ENCODE peak calls at places on chromosomes 16 and 17, in seven cellular contexts. H is HCT116, G is heart left ventricle, X is stomach, F is ovary, R is tibial nerve, O is transverse colon. A is an unnamed sample.
A peak's percentile ranks its signal among the peaks of the same experiment; 100 is the strongest.

GRCh38 chr17:7293821-7294613 is 422 bp downstream of the YBX2 start:
- DNase-seq in H (no peak), G (no peak), X (peak; percentile 61), F (no peak), R (no peak), O (peak; percentile 91), A (no peak)

GRCh38 chr17:39634384-39634871 is 2.5 kb upstream of the STARD3 start:
- DNase-seq in H (no peak), G (no peak), X (no peak), F (no peak), R (no peak), O (peak; percentile 16), A (no peak)

GRCh38 chr16:11251525-11252481 is 4.2 kb downstream of the SOCS1 start:
- DNase-seq in H (no peak), G (peak; percentile 54), X (peak; percentile 42), F (peak; percentile 32), R (no peak), O (peak; percentile 41), A (no peak)

GRCh38 chr17:58352018-58352842 is at the start of gene SUPT4H1:
- DNase-seq in H (peak; percentile 94), G (peak; percentile 93), X (peak; percentile 91), F (peak; percentile 87), R (peak; percentile 61), O (peak; percentile 93), A (peak; percentile 94)

GRCh38 chr16:86079185-86079885 is 180.4 kb downstream of the IRF8 start:
- DNase-seq in H (no peak), G (no peak), X (no peak), F (peak; percentile 2), R (no peak), O (no peak), A (no peak)

GRCh38 chr17:57481901-57482300 is 225.6 kb downstream of the MSI2 start:
- DNase-seq in H (no peak), G (no peak), X (no peak), F (no peak), R (no peak), O (no peak), A (peak; percentile 81)

GRCh38 chr17:73610331-73610911 is 33.8 kb downstream of the SDK2 start:
- DNase-seq in H (no peak), G (peak; percentile 7), X (no peak), F (no peak), R (no peak), O (no peak), A (no peak)

GRCh38 chr17:7133424-7133823 is 18.8 kb upstream of the ASGR2 start:
- DNase-seq in H (no peak), G (peak; percentile 71), X (no peak), F (no peak), R (no peak), O (peak; percentile 32), A (no peak)

GRCh38 chr17:49224198-49224996 is 6.2 kb downstream of the PHOSPHO1 start:
- DNase-seq in H (no peak), G (peak; percentile 80), X (peak; percentile 46), F (no peak), R (no peak), O (peak; percentile 52), A (no peak)

GRCh38 chr17:32503251-32504165 is 16.7 kb downstream of the CDK5R1 start:
- DNase-seq in H (no peak), G (no peak), X (no peak), F (no peak), R (no peak), O (peak; percentile 36), A (peak; percentile 56)

GRCh38 chr17:29760279-29760721 is 137.6 kb upstream of the CORO6 start:
- DNase-seq in H (no peak), G (no peak), X (no peak), F (no peak), R (no peak), O (peak; percentile 29), A (no peak)

GRCh38 chr17:41029633-41030245 is at the start of gene KRTAP1-4:
- DNase-seq in H (no peak), G (peak; percentile 30), X (no peak), F (no peak), R (no peak), O (no peak), A (no peak)

GRCh38 chr16:4369006-4369766 is 2.5 kb upstream of the VASN start:
- DNase-seq in H (no peak), G (no peak), X (no peak), F (no peak), R (no peak), O (no peak), A (peak; percentile 90)

GRCh38 chr16:47972246-47972985 is 183.4 kb downstream of the ABCC12 start:
- DNase-seq in H (no peak), G (no peak), X (no peak), F (no peak), R (no peak), O (no peak), A (no peak)

GRCh38 chr16:67726106-67727034 is 7.3 kb upstream of the GFOD2 start:
- DNase-seq in H (no peak), G (no peak), X (no peak), F (no peak), R (no peak), O (no peak), A (no peak)

GRCh38 chr16:78464833-78465232 is 365.4 kb downstream of the WWOX start:
- DNase-seq in H (no peak), G (no peak), X (no peak), F (no peak), R (no peak), O (no peak), A (no peak)

GRCh38 chr16:78465730-78466129 is 366.3 kb downstream of the WWOX start:
- DNase-seq in H (no peak), G (no peak), X (no peak), F (no peak), R (no peak), O (no peak), A (no peak)

GRCh38 chr16:78474762-78475161 is 375.3 kb downstream of the WWOX start:
- DNase-seq in H (no peak), G (no peak), X (no peak), F (no peak), R (no peak), O (no peak), A (no peak)

GRCh38 chr16:78473031-78473699 is 373.7 kb downstream of the WWOX start:
- DNase-seq in H (no peak), G (no peak), X (no peak), F (no peak), R (no peak), O (no peak), A (no peak)

GRCh38 chr16:78469787-78470186 is 370.3 kb downstream of the WWOX start:
- DNase-seq in H (no peak), G (no peak), X (no peak), F (no peak), R (no peak), O (no peak), A (no peak)
- TF ChIP-seq POLR2A in H (no peak), G (no peak), X (no peak), F (no peak), R (no peak), O (no peak), A (no peak)

GRCh38 chr17:602436-602835 is 112.2 kb downstream of the VPS53 start:
- DNase-seq in H (no peak), G (no peak), X (no peak), F (no peak), R (no peak), O (no peak), A (no peak)

GRCh38 chr17:604719-605118 is 109.9 kb downstream of the VPS53 start:
- DNase-seq in H (no peak), G (no peak), X (no peak), F (no peak), R (no peak), O (no peak), A (no peak)

GRCh38 chr17:603405-604193 is 111.0 kb downstream of the VPS53 start:
- DNase-seq in H (no peak), G (no peak), X (no peak), F (no peak), R (no peak), O (no peak), A (no peak)

GRCh38 chr17:600576-601301 is 113.9 kb downstream of the VPS53 start:
- DNase-seq in H (no peak), G (no peak), X (no peak), F (no peak), R (no peak), O (peak; percentile 18), A (no peak)

GRCh38 chr17:601462-602303 is 113.0 kb downstream of the VPS53 start:
- DNase-seq in H (no peak), G (no peak), X (no peak), F (no peak), R (no peak), O (peak; percentile 28), A (no peak)
- TF ChIP-seq POLR2A in H (no peak), G (no peak), X (no peak), F (no peak), R (no peak), O (no peak), A (no peak)

DNA sequence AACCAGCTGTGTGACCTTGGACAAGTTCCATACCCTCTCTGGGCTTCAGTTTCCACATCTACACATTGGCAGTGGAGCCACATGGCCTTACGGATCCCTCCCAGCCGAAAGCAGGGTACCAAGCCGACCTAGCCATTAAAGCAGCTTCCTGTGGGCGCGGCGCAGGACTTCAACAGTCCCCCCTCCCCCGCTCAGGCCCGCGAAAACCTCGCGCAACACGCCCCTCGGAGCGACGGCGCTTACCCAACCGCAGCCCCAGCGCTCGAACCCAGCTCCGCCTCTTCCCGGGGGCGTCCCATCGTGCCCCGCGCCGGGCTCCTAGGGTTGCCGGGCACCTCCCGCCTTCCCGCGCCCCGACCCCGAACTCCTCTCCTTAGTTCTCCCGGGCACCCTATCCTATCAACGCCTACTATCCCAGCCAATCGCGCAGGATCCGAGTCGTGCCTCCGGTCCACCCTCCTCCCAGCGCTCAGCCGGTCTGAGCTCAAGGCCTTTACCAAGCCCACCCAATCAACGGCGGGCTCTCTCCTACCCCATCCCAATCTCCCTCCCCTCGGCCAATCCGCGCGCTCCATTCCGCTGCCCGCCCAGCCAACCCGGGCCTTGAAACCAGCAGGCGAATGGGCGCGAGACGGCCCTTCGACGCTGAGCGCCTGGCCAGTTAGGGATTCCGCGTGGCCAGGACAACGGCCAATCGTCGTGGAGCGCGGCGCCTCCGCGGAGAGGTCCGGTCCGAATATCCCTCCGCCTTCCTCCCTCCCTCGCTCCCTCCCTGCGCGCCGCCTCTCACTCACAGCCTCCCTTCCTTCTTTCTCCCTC is at the start of gene KPNB1:
- DNase-seq in H (peak; percentile 100), G (peak; percentile 100), X (peak; percentile 99), F (peak; percentile 99), R (peak; percentile 98), O (peak; percentile 99), A (peak; percentile 95)
- TF ChIP-seq POLR2A in H (peak; percentile 79), G (no peak), X (no peak), F (peak; percentile 56), R (peak; percentile 64), O (peak; percentile 70), A (peak; percentile 64)

DNA sequence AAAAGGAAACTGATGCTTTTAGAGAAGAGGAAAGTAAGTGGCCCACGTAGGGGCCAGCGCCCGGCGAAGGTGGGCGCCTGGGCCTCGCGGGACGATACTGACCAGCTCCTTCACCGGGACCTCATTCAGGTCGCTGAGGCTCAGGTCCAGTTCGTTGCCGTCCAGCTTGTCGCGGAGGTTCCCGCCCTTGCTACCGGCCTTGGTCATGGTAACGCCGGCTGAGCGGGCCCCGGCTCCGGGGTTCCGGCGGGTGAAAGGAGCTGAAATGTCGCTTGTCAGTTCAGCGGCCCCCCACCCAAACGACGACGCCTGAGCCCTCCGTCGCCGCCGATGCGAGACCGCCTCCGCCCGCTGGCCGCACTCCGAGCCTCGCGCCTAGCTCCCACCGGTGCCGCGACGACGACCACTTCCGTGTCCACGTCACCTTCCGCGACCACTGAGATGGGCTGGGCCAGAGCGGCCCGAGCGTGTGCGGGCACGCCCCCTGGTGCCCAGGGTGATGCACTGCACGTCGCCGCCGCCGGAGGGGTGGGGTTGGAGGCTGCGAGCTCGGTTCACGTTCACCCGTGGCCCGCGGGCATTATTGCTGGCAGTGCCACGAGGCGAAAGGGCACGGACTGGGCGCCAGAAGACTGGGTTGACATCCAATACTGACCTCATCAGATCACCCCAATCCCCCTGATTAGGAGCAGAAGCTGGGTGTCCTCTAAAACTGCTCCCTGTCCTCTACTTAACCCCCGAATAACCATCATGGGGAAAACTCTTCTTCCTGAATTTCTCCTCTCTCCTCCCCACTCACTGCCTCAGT is at the start of gene LRRC59:
- DNase-seq in H (peak; percentile 77), G (peak; percentile 96), X (peak; percentile 92), F (peak; percentile 88), R (peak; percentile 72), O (peak; percentile 94), A (peak; percentile 92)
- TF ChIP-seq POLR2A in H (peak; percentile 71), G (no peak), X (no peak), F (peak; percentile 85), R (peak; percentile 51), O (peak; percentile 84), A (peak; percentile 95)